ENCODE peak calls at places on chromosomes 5 and 9, in five cellular contexts. N is HAP-1, B is adrenal gland, G is astrocyte, L is neuronal stem cell. Y is an unnamed sample. For H3K27me3 and H3K4me1, the result is how much of the 10 kb centered on the place peaks cover.

GRCh38 chr5:95995947-95996489 is 34.4 kb upstream of the ELL2 start:
- DNase-seq in N (no peak), B (no peak), G (no peak), L (no peak), Y (no peak)

GRCh38 chr9:26656003-26656940 is 236.3 kb downstream of the CAAP1 start:
- DNase-seq in N (peak), B (no peak), G (no peak), L (peak), Y (peak)

GRCh38 chr9:129287595-129288305 is 109.7 kb upstream of the IER5L start:
- DNase-seq in N (no peak), B (no peak), G (no peak), L (no peak), Y (peak)

GRCh38 chr9:102728946-102729345 is 266.2 kb upstream of the CYLC2 start:
- DNase-seq in N (no peak), B (no peak), G (no peak), L (no peak), Y (no peak)

GRCh38 chr5:139236479-139236878 is 38.3 kb upstream of the SIL1 start:
- DNase-seq in N (no peak), B (no peak), G (no peak), L (no peak), Y (no peak)

GRCh38 chr5:173472164-173472563 is 143.9 kb upstream of the STC2 start:
- DNase-seq in N (no peak), B (peak), G (peak), L (no peak), Y (peak)

GRCh38 chr5:68074633-68075032 is 140.9 kb upstream of the PIK3R1 start:
- DNase-seq in N (no peak), B (no peak), G (no peak), L (no peak), Y (no peak)

GRCh38 chr5:170795154-170795553 is 11.6 kb downstream of the GABRP start:
- DNase-seq in N (no peak), B (no peak), G (no peak), L (no peak), Y (no peak)

GRCh38 chr9:76687861-76688374 is 76.3 kb upstream of the PCA3 start:
- DNase-seq in N (no peak), B (no peak), G (peak), L (no peak), Y (no peak)

GRCh38 chr5:170484459-170484831 is 19.4 kb upstream of the KCNIP1 start:
- DNase-seq in N (no peak), B (no peak), G (no peak), L (no peak), Y (no peak)

GRCh38 chr5:88045931-88046461 is 222.6 kb downstream of the TMEM161B start:
- DNase-seq in N (peak), B (no peak), G (no peak), L (no peak), Y (no peak)

GRCh38 chr9:68842568-68842967 is 137.5 kb downstream of the PIP5K1B start:
- DNase-seq in N (no peak), B (no peak), G (no peak), L (no peak), Y (no peak)

GRCh38 chr5:152607393-152608165 is 202.5 kb upstream of the NMUR2 start:
- DNase-seq in N (no peak), B (no peak), G (no peak), L (peak), Y (no peak)

GRCh38 chr5:59592101-59592500 is 301.4 kb downstream of the PDE4D start:
- DNase-seq in N (no peak), B (no peak), G (no peak), L (no peak), Y (no peak)

GRCh38 chr9:21752003-21752402 is 50.4 kb upstream of the MTAP start:
- DNase-seq in N (peak), B (no peak), G (no peak), L (peak), Y (no peak)

GRCh38 chr5:140146523-140146842 is 20.7 kb downstream of the IGIP start:
- DNase-seq in N (no peak), B (no peak), G (no peak), L (no peak), Y (no peak)

GRCh38 chr9:469672-470040 is 255.0 kb downstream of the DOCK8 start:
- DNase-seq in N (no peak), B (peak), G (no peak), L (no peak), Y (no peak)

GRCh38 chr5:127299678-127300077 is 9.1 kb downstream of the MEGF10 start:
- DNase-seq in N (no peak), B (no peak), G (no peak), L (no peak), Y (no peak)

GRCh38 chr5:136276946-136277345 is 84.0 kb upstream of the SMIM32 start:
- DNase-seq in N (no peak), B (no peak), G (no peak), L (no peak), Y (peak)

GRCh38 chr5:78300464-78301045 is 6.1 kb upstream of the AP3B1 start:
- DNase-seq in N (no peak), B (no peak), G (no peak), L (no peak), Y (no peak)

GRCh38 chr5:122259995-122260394 is 52.0 kb upstream of the SNCAIP start:
- DNase-seq in N (no peak), B (peak), G (peak), L (no peak), Y (no peak)

GRCh38 chr9:81427870-81428269 is 261.5 kb downstream of the TLE1 start:
- DNase-seq in N (no peak), B (no peak), G (no peak), L (no peak), Y (no peak)

GRCh38 chr9:135702002-135702721 is at the start of gene KCNT1:
- DNase-seq in N (peak), B (peak), G (no peak), L (peak), Y (peak)

GRCh38 chr9:124012368-124013262 is 1.0 kb downstream of the LHX2 start:
- DNase-seq in N (no peak), B (no peak), G (no peak), L (no peak), Y (no peak)

GRCh38 chr9:94632736-94633135 is 6.6 kb downstream of the FBP1 start:
- DNase-seq in N (no peak), B (no peak), G (no peak), L (no peak), Y (no peak)

GRCh38 chr5:174387448-174387847 is 336.9 kb upstream of the MSX2 start:
- DNase-seq in N (no peak), B (no peak), G (peak), L (no peak), Y (no peak)

GRCh38 chr5:32916648-32917047 is 205.5 kb downstream of the NPR3 start:
- DNase-seq in N (peak), B (peak), G (peak), L (no peak), Y (peak)

GRCh38 chr9:89593776-89594427 is 10.9 kb upstream of the GADD45G start:
- DNase-seq in N (peak), B (no peak), G (no peak), L (peak), Y (peak)

GRCh38 chr5:124633209-124633608 is 113.2 kb downstream of the ZNF608 start:
- DNase-seq in N (no peak), B (no peak), G (no peak), L (no peak), Y (no peak)

GRCh38 chr9:8863886-8864881 is 1064.6 kb upstream of the DMAC1 start:
- DNase-seq in N (no peak), B (no peak), G (peak), L (no peak), Y (no peak)

GRCh38 chr5:127934791-127935256 is 148.7 kb upstream of the SLC12A2 start:
- DNase-seq in N (peak), B (peak), G (peak), L (peak), Y (no peak)

GRCh38 chr5:80967500-80968181 is 7.5 kb downstream of the RASGRF2 start:
- DNase-seq in N (no peak), B (no peak), G (peak), L (no peak), Y (peak)

GRCh38 chr5:180116441-180117377 is 45.1 kb upstream of the RNF130 start:
- DNase-seq in N (no peak), B (no peak), G (no peak), L (no peak), Y (no peak)

GRCh38 chr5:67156976-67157583 is 39.5 kb downstream of the CD180 start:
- DNase-seq in N (peak), B (no peak), G (peak), L (no peak), Y (peak)

GRCh38 chr5:14959443-14960119 is 88.0 kb upstream of the ANKH start:
- DNase-seq in N (no peak), B (no peak), G (no peak), L (no peak), Y (peak)

GRCh38 chr5:131521252-131521651 is 113.8 kb downstream of the RAPGEF6 start:
- DNase-seq in N (no peak), B (no peak), G (peak), L (no peak), Y (no peak)

GRCh38 chr9:76161546-76161945 is 232.7 kb downstream of the RFK start:
- DNase-seq in N (no peak), B (no peak), G (peak), L (no peak), Y (peak)

GRCh38 chr5:17018871-17019270 is 82.8 kb upstream of the MYO10 start:
- DNase-seq in N (no peak), B (no peak), G (no peak), L (no peak), Y (no peak)

GRCh38 chr5:115594343-115595047 is 7.8 kb downstream of the TICAM2 start:
- DNase-seq in N (no peak), B (no peak), G (no peak), L (no peak), Y (no peak)

DNA sequence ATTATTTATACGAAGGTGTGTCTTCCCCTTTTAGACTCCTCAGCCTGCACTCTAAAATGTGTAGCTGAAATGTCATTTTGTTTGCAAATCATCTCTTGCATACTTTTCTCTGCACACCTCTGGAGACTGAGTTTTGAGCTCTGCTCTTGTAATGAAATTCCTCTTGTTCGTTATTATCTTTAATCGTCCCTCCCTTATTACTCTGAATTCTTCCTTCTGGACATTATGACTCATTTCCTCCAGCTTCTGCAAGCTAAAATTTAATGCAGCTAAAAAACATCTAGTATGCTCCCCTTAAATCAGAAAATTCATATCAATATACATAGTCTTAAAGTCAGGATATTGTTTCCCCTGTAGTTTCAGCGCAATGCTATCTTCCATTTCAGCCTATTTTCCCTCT is 13.5 kb downstream of the ISL1 start:
- DNase-seq in N (no peak), B (no peak), G (no peak), L (no peak), Y (no peak)
- H3K27me3 ChIP-seq in N (under half), B (under half), G (half or more), L (half or more), Y (under half)

GRCh38 chr9:96489482-96489979 is 39.6 kb downstream of the HABP4 start:
- DNase-seq in N (no peak), B (no peak), G (no peak), L (no peak), Y (no peak)

GRCh38 chr9:96491079-96491879 is 41.3 kb downstream of the HABP4 start:
- DNase-seq in N (no peak), B (peak), G (peak), L (no peak), Y (no peak)

GRCh38 chr9:96492993-96493531 is 43.1 kb downstream of the HABP4 start:
- DNase-seq in N (no peak), B (no peak), G (no peak), L (no peak), Y (no peak)

GRCh38 chr9:96491880-96492525 is 42.0 kb downstream of the HABP4 start:
- DNase-seq in N (no peak), B (peak), G (no peak), L (no peak), Y (no peak)

GRCh38 chr9:96490534-96491078 is 40.6 kb downstream of the HABP4 start:
- DNase-seq in N (no peak), B (no peak), G (no peak), L (no peak), Y (no peak)
- H3K4me3 ChIP-seq in N (no peak), B (no peak), G (no peak), L (no peak), Y (no peak)

GRCh38 chr9:137220317-137221094 is 1.5 kb downstream of the RNF208 start:
- DNase-seq in N (no peak), B (no peak), G (no peak), L (no peak), Y (no peak)
- H3K4me1 ChIP-seq in N (under half), B (under half), G (under half), L (under half), Y (under half)

GRCh38 chr9:96020300-96020821 is 144.9 kb downstream of the ERCC6L2 start:
- DNase-seq in N (no peak), B (no peak), G (no peak), L (no peak), Y (no peak)

GRCh38 chr9:96020822-96021615 is 145.5 kb downstream of the ERCC6L2 start:
- DNase-seq in N (peak), B (no peak), G (no peak), L (peak), Y (peak)

GRCh38 chr9:96025995-96026572 is 150.6 kb downstream of the ERCC6L2 start:
- DNase-seq in N (no peak), B (no peak), G (no peak), L (peak), Y (peak)

GRCh38 chr9:96021616-96022444 is 146.3 kb downstream of the ERCC6L2 start:
- DNase-seq in N (peak), B (no peak), G (no peak), L (peak), Y (peak)

DNA sequence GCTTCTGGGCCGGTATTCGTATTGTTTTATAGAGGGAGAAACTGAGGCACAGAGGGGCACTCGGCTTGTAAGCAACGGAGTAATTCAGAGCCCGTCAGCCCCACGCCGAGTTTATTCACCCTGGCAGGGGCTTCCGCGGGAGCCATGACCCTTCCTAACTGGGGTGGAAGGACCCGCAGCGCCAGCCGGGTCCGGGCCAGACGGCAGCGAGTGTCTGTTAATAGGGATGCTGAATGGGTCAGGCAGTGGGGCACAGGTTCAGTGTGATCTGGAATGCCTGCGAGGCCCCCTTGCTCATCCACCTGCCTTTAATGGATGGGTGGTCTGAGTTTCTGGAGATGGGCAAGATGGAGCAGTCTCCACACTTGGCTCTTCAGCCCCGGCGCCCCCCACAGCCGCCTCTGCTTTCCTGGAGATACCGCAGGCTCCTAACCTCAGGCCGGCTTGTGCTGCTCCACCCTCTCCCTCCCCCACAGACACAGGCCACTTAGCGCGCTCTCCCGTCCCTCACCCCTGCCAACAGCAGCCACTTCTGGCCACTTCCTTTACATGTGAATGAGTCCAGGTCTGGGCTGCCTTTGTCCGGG is 147.0 kb downstream of the ERCC6L2 start:
- DNase-seq in N (peak), B (no peak), G (no peak), L (peak), Y (peak)
- H3K27me3 ChIP-seq in N (under half), B (under half), G (half or more), L (under half), Y (under half)

GRCh38 chr5:39273314-39273954 is 54.1 kb upstream of the FYB1 start:
- DNase-seq in N (no peak), B (no peak), G (no peak), L (no peak), Y (no peak)
- H3K4me3 ChIP-seq in N (no peak), B (no peak), G (no peak), L (no peak), Y (no peak)

GRCh38 chr9:133932176-133932575 is 59.9 kb downstream of the VAV2 start:
- DNase-seq in N (no peak), B (no peak), G (peak), L (no peak), Y (no peak)

GRCh38 chr9:133934512-133935221 is 57.5 kb downstream of the VAV2 start:
- DNase-seq in N (no peak), B (no peak), G (peak), L (no peak), Y (no peak)

GRCh38 chr9:133932633-133933032 is 59.5 kb downstream of the VAV2 start:
- DNase-seq in N (no peak), B (no peak), G (no peak), L (no peak), Y (no peak)

GRCh38 chr9:133935328-133936040 is 56.6 kb downstream of the VAV2 start:
- DNase-seq in N (no peak), B (no peak), G (peak), L (no peak), Y (peak)

GRCh38 chr9:133933426-133934026 is 58.6 kb downstream of the VAV2 start:
- DNase-seq in N (no peak), B (no peak), G (no peak), L (no peak), Y (no peak)
- H3K4me1 ChIP-seq in N (under half), B (under half), G (under half), L (under half), Y (under half)

DNA sequence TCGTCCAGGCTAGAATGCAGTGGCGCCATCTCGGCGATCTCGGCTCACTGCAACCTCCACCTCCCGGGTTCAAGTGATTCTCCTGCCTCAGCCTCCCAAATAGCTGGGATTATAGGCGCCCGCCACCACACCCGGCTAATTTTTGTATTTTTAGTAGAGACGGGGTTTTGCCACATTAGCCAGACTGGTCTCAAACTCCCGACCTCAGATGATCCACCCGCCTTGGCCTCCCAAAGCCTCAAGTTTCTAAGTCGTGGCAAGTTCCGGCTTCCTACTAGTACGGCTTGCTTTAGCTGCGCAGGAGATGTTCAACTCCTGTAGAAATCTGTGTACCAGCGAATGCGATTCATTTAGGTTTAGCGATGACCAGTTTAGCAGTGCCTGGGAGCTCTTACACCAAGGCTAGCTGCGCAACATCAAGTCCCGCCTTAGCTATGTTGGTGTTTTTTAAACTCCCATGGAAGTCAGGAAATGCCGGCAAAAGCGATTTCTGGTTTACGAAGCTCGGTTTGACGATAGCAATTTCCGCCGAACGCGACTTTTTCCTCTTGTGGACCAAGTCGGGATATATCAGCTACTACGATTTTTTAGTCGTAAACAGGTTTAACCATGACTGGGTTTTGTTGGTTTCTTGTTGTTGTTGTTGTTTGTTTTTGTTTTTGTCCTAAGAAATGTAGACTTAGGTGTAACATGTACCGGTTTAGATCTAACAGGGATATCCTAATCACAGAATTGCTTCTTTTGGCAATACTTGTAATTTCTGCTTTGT is 46.4 kb downstream of the ANXA2R start:
- DNase-seq in N (peak), B (no peak), G (peak), L (no peak), Y (no peak)
- H3K27me3 ChIP-seq in N (under half), B (under half), G (under half), L (under half), Y (under half)

GRCh38 chr9:130660326-130660682 is 4.1 kb upstream of the PRDM12 start:
- DNase-seq in N (no peak), B (no peak), G (no peak), L (no peak), Y (no peak)
- H3K4me3 ChIP-seq in N (no peak), B (peak), G (no peak), L (no peak), Y (peak)

GRCh38 chr9:117234178-117234577 is 180.7 kb downstream of the ASTN2 start:
- DNase-seq in N (no peak), B (no peak), G (no peak), L (no peak), Y (no peak)
- H3K4me1 ChIP-seq in N (under half), B (under half), G (under half), L (under half), Y (under half)